ENCODE peak calls at places on chromosomes 13 and 19, in five cellular contexts. X, D, U, C and E are unnamed samples. For H3K9me3, the result is how much of the 10 kb centered on the place peaks cover.

GRCh38 chr13:102090532-102090931 is 311.3 kb downstream of the FGF14 start:
- DNase-seq in X (no peak), C (no peak), U (no peak), D (no peak), E (no peak)

GRCh38 chr19:8453616-8454015 is 8.8 kb downstream of the HNRNPM start:
- DNase-seq in X (no peak), D (no peak), C (no peak), U (no peak), E (no peak)

GRCh38 chr13:25958983-25959382 is 92.8 kb downstream of the SHISA2 start:
- DNase-seq in C (no peak), X (no peak), U (no peak), D (no peak), E (no peak)

GRCh38 chr19:36040495-36040894 is 7.8 kb upstream of the CLIP3 start:
- DNase-seq in X (no peak), C (no peak), U (no peak), D (no peak), E (no peak)

GRCh38 chr19:38388310-38389100 is at the start of gene SPRED3:
- DNase-seq in U (no peak), C (peak), D (peak), X (peak), E (no peak)

GRCh38 chr13:49551245-49551644 is 34.1 kb downstream of the RCBTB1 start:
- DNase-seq in D (no peak), X (no peak), U (no peak), C (no peak), E (no peak)

GRCh38 chr19:5340637-5341447 is at the start of gene PTPRS:
- DNase-seq in U (peak), X (peak), C (peak), D (peak), E (peak)

GRCh38 chr13:98672947-98673545 is 79.4 kb downstream of the SLC15A1 start:
- DNase-seq in U (peak), C (peak), X (peak), D (peak), E (peak)

GRCh38 chr13:99299545-99300341 is 7.5 kb downstream of the GPR183 start:
- DNase-seq in U (no peak), C (no peak), X (no peak), D (no peak), E (no peak)

GRCh38 chr19:57907394-57907793 is 9.0 kb downstream of the ZNF417 start:
- DNase-seq in U (no peak), X (no peak), D (no peak), C (no peak), E (no peak)

GRCh38 chr13:26475176-26476110 is 82.0 kb upstream of the WASF3 start:
- DNase-seq in U (no peak), X (no peak), D (peak), C (peak), E (no peak)

GRCh38 chr19:41521860-41522555 is 54.0 kb upstream of the CEACAM21 start:
- DNase-seq in X (no peak), U (no peak), C (no peak), D (no peak), E (peak)

GRCh38 chr13:98206946-98207345 is 29.9 kb upstream of the RNF113B start:
- DNase-seq in U (no peak), D (no peak), X (no peak), C (no peak), E (no peak)

GRCh38 chr13:111029957-111030609 is 85.0 kb upstream of the ARHGEF7 start:
- DNase-seq in C (no peak), X (no peak), U (no peak), D (no peak), E (no peak)

GRCh38 chr13:66835040-66835628 is 395.0 kb downstream of the PCDH9 start:
- DNase-seq in X (peak), U (no peak), D (peak), C (peak), E (peak)

GRCh38 chr13:59094149-59094548 is 1069.6 kb downstream of the DIAPH3 start:
- DNase-seq in C (no peak), D (no peak), X (no peak), U (no peak), E (no peak)

GRCh38 chr19:40612831-40613668 is 11.9 kb downstream of the LTBP4 start:
- DNase-seq in D (peak), X (peak), C (no peak), U (peak), E (peak)

GRCh38 chr19:51531349-51532315 is at the start of gene SIGLEC6:
- DNase-seq in C (no peak), U (peak), D (peak), X (peak), E (peak)

GRCh38 chr13:99264053-99264452 is 5.9 kb upstream of the GPR18 start:
- DNase-seq in C (no peak), D (no peak), X (no peak), U (no peak), E (no peak)

GRCh38 chr13:64239372-64239771 is 2823.7 kb upstream of the PCDH20 start:
- DNase-seq in X (no peak), U (no peak), D (no peak), C (no peak), E (no peak)

GRCh38 chr19:55340144-55340783 is 588 bp downstream of the KMT5C start:
- DNase-seq in X (no peak), U (no peak), D (peak), C (peak), E (no peak)

GRCh38 chr19:16782719-16783118 is 46.5 kb upstream of the SIN3B start:
- DNase-seq in X (no peak), C (no peak), U (no peak), D (no peak), E (no peak)

GRCh38 chr13:35342440-35342839 is 134.0 kb downstream of the MAB21L1 start:
- DNase-seq in X (no peak), C (no peak), U (no peak), D (no peak), E (no peak)

GRCh38 chr13:30058429-30058828 is 208.0 kb upstream of the UBL3 start:
- DNase-seq in C (no peak), U (no peak), X (no peak), D (no peak), E (no peak)

GRCh38 chr13:40940841-40941240 is 78.3 kb downstream of the ELF1 start:
- DNase-seq in D (no peak), C (no peak), X (no peak), U (no peak), E (no peak)

GRCh38 chr19:862529-863304 is 3.3 kb downstream of the CFD start:
- DNase-seq in U (peak), D (peak), C (peak), X (peak), E (peak)

GRCh38 chr13:112987625-112988024 is 18.6 kb downstream of the MCF2L start:
- DNase-seq in C (no peak), D (no peak), X (no peak), U (no peak), E (no peak)

GRCh38 chr13:29844441-29844840 is 6.0 kb downstream of the UBL3 start:
- DNase-seq in U (no peak), C (no peak), X (no peak), D (no peak), E (no peak)

GRCh38 chr13:49494645-49495044 is 1.1 kb upstream of the PHF11 start:
- DNase-seq in U (no peak), X (no peak), D (no peak), C (no peak), E (no peak)

GRCh38 chr13:27830010-27830409 is 37.7 kb downstream of the GSX1 start:
- DNase-seq in C (peak), D (peak), U (peak), X (peak), E (peak)

GRCh38 chr13:112526146-112526853 is 61.7 kb downstream of the TUBGCP3 start:
- DNase-seq in U (no peak), C (no peak), D (no peak), X (no peak), E (no peak)

DNA sequence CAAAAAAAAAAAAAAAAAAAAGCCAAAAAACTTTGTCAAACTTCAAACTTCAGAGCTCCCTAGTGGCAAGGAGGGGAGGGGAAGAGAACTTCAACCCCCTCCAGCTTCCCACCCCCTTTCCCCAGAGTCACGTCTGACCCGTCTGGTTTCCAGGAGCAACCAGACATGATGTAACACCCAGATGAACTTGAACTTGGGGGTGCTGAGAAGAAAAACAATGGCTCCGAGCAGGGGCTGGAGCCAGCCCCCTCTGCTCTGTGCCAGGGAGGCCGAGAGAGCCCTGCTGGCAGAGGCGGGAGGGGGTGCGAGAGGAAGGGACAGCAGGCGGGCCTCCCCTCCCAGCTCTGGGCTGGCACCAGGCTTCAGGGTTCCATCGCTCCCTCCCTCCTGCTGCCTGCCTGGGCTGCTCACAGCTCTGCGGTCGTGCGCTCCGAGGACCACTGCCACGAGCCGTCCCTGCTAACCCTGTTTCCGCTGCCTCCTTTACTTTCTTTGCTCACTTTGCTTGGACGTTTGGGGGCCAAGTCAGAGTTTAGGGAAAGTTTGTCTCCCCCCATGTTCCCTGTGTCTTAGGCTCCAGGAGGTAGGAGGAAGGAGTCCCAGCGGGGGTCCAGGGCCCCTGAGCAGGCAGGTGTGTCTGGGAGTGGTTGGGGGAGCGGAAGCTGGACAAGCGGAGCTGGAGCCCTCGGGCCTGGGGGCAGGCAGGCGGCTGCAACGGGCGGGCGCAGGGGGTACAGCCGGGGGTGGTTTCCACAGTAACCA is 11.1 kb downstream of the LYL1 start:
- DNase-seq in C (no peak), D (no peak), X (no peak), U (no peak), E (peak)
- TF ChIP-seq CTCF in C (no peak), D (no peak), X (no peak), U (no peak), E (no peak)

GRCh38 chr19:2579678-2580280 is 103.9 kb downstream of the GADD45B start:
- DNase-seq in X (no peak), D (no peak), C (no peak), U (no peak), E (no peak)
- H3K4me3 ChIP-seq in X (peak), D (no peak), C (no peak), U (no peak), E (peak)

GRCh38 chr19:43578787-43579186 is 3.2 kb downstream of the PINLYP start:
- DNase-seq in D (no peak), X (no peak), C (no peak), U (no peak), E (no peak)

GRCh38 chr19:43584484-43584883 is 8.9 kb downstream of the PINLYP start:
- DNase-seq in C (no peak), U (no peak), D (no peak), X (no peak), E (no peak)

GRCh38 chr19:43581467-43581866 is 5.9 kb downstream of the PINLYP start:
- DNase-seq in C (no peak), X (no peak), D (no peak), U (no peak), E (no peak)

GRCh38 chr19:43586346-43586745 is 9.6 kb downstream of the IRGQ start:
- DNase-seq in X (no peak), C (no peak), U (no peak), D (no peak), E (no peak)

DNA sequence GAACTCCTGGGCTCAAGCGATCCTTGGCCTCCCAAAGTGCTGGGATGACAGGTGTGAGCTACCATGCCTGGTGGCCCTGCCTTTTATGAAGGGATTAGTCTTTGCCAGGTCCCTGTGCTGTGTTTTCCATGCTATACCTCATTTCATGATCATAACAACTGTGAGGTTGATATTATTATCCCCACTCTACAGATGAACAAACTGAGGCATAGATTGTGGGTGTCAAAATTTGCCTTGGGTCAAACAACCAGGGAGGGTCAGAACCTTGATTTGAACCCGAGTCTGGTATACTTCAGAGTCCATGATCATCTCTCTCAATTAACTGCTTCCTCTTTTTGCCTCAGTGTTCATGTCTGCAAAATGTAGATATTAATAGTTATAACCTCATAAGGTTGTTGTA is 6.9 kb downstream of the PINLYP start:
- DNase-seq in C (no peak), U (no peak), D (no peak), X (no peak), E (no peak)
- H3K9me3 ChIP-seq in C (under half), U (under half), D (under half), X (under half), E (under half)

DNA sequence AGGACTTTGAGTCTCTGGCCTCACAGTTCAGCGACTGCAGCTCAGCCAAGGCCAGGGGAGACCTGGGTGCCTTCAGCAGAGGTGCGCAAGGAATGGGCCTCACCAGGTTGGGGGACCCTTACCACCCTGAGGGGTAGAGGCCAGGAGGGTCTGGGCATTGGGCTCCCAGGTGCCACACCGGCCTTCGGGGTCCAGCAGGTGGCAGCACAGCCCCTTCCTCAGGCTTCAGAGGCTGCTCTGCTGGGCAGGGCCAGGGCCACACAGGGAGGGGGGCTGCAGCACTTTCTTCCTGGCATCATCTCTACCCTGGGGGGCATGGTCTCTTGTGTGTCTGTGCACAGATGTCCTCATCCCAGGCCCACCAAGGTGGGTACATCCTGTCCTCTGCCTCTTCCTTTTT is 12.9 kb downstream of the PIN1 start:
- DNase-seq in U (no peak), C (peak), D (no peak), X (no peak), E (no peak)
- TF ChIP-seq CTCF in U (no peak), C (peak), D (peak), X (no peak), E (peak)

GRCh38 chr19:45901912-45902650 is at the start of gene MYPOP:
- DNase-seq in X (no peak), D (no peak), C (no peak), U (no peak), E (no peak)
- H3K4me3 ChIP-seq in X (peak), D (no peak), C (peak), U (peak), E (peak)

GRCh38 chr19:34067861-34068271 is 104.4 kb upstream of the LSM14A start:
- DNase-seq in U (no peak), D (no peak), C (no peak), X (no peak), E (no peak)
- H3K9me3 ChIP-seq in U (under half), D (under half), C (under half), X (under half), E (under half)

DNA sequence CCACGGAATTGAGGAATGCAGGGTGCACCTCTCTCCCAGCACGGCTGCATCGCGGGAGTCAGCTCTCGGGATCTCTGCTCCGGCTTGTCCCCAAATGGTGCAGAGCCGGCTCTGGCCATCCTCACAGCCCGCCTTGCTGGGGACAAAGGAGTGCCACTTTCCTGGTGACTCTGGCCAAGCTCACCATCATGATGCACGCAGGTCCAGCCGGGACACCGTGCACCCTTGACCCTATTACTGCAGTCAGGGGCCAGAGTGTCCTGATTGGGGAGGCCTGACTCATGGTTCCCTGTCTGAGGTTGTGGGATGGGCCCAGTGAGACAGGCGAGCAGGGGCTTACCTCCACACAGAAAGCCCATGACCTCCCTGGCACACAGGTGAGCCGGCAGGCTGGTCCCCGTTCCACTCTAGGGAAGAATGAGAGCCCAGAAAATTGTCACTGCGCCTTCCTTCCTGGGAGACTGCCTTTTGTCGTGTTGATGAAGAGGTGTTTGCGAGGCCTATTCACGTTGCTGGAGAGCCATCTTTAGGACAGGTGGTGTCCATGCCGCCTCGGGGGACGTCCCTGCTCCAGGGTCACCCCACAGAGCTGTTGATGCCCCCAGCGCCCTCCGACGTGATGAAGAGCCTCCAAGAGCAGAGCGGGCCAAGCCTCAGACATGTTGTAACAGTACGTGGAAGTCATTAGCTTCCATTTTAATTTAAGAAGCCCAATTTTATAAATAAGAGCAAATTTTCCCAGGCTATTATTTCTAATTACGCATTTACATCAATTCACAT is 18.5 kb upstream of the VSTM2B start:
- DNase-seq in X (no peak), C (no peak), D (no peak), U (no peak), E (no peak)
- TF ChIP-seq CTCF in X (no peak), C (no peak), D (no peak), U (no peak), E (no peak)

DNA sequence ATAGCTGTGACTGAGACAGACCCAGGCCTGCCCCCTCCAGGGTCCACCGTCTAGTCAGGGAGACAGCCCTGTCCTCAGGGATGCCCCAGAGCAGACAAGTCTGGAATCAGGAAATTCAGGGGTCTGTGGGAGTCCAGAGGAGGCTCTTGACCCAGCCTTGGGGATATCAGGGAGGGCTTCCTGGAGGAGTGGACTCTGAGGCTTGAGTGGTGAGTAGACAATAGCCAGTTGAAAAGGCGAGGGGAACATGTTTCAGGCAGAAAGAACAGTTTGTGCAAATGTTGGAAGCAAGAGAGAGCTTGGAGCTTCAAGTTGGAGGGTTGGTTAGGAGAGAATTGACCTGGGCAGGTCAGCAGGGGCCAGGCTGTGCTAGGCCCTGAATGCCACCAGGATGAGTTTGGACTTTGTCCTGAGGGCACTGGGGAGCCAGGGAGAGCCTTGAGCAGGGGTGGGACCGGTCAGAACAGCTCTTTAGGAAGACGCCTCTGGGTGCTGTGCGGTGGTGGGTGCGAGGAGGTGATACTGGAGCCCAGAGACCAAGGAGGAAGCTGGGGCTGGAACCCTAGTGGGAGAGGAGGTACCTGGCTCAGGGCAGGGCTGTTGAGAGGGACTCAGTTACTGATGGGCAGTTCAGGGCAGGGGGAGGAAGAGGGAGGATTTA is 2.7 kb downstream of the CCDC9 start:
- DNase-seq in D (no peak), X (no peak), U (no peak), C (no peak), E (no peak)
- H3K4me3 ChIP-seq in D (no peak), X (no peak), U (no peak), C (no peak), E (no peak)

DNA sequence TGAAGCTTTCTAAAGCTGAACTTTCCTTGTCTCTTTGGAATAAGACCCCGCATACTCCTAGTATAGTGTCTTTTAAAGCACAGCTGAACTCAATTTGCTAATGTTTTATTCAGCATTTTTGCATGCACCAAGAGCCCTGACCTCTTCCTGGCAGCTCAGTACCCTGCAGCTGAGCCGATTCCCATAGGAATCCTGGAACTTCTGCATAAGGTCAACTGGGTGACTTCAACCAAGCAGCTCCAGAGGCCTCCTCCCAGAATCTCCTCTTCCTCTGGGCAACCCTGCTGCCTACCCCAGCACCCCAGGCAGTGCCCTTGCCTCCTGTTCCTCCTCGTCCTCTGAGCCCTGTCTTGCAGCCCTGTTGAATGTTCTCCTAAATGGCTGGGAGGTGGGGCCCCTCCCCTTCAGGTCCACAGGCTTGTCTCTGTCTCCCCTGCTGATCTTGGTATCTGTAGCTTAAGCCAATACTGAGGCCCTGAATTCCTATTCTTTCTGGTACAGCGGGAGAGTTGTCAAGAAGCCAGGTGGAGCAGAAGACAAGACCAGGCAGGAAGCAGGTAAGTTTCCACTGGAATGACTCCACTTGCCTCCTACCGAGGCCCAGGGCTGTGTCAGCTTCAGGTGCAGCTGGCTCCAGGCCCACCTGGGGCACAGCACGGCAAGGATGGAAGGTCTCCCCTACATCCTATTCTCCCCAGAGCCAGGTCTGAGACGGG is 23.6 kb upstream of the CCDC124 start:
- DNase-seq in C (no peak), X (no peak), D (no peak), U (no peak), E (no peak)
- H3K9me3 ChIP-seq in C (under half), X (under half), D (under half), U (under half), E (under half)